ENCODE peak calls at places on chromosomes 5 and 9, in seven cellular contexts. One of them, this sample, is unnamed.

GRCh38 chr9:70229579-70229978 is 29.2 kb upstream of the SMC5 start:
- DNase-seq in fibroblast of lung: peak; percentile 66
- DNase-seq in CD4-positive, alpha-beta memory T cell: no peak
- DNase-seq in colonic mucosa: no peak
- DNase-seq in stomach: no peak
- DNase-seq in right cardiac atrium: no peak
- DNase-seq in iPS DF 6.9: no peak
- DNase-seq in this sample: no peak

GRCh38 chr5:38417658-38418017 is 138.8 kb downstream of the LIFR start:
- DNase-seq in fibroblast of lung: no peak
- DNase-seq in CD4-positive, alpha-beta memory T cell: no peak
- DNase-seq in colonic mucosa: no peak
- DNase-seq in stomach: no peak
- DNase-seq in right cardiac atrium: peak; percentile 22
- DNase-seq in iPS DF 6.9: no peak
- DNase-seq in this sample: peak; percentile 52

GRCh38 chr9:82333671-82334070 is 345.1 kb downstream of the SPATA31D1 start:
- DNase-seq in fibroblast of lung: no peak
- DNase-seq in CD4-positive, alpha-beta memory T cell: no peak
- DNase-seq in colonic mucosa: no peak
- DNase-seq in stomach: no peak
- DNase-seq in right cardiac atrium: no peak
- DNase-seq in iPS DF 6.9: no peak
- DNase-seq in this sample: no peak

GRCh38 chr9:4566806-4567205 is 76.5 kb downstream of the SLC1A1 start:
- DNase-seq in fibroblast of lung: no peak
- DNase-seq in CD4-positive, alpha-beta memory T cell: no peak
- DNase-seq in colonic mucosa: no peak
- DNase-seq in stomach: no peak
- DNase-seq in right cardiac atrium: no peak
- DNase-seq in iPS DF 6.9: no peak
- DNase-seq in this sample: no peak

GRCh38 chr5:21152611-21153010 is 1164.6 kb upstream of the CDH18 start:
- DNase-seq in fibroblast of lung: peak; percentile 92
- DNase-seq in CD4-positive, alpha-beta memory T cell: no peak
- DNase-seq in colonic mucosa: no peak
- DNase-seq in stomach: no peak
- DNase-seq in right cardiac atrium: no peak
- DNase-seq in iPS DF 6.9: no peak
- DNase-seq in this sample: no peak

GRCh38 chr9:98383758-98384157 is 128.3 kb upstream of the TBC1D2 start:
- DNase-seq in fibroblast of lung: peak; percentile 27
- DNase-seq in CD4-positive, alpha-beta memory T cell: no peak
- DNase-seq in colonic mucosa: no peak
- DNase-seq in stomach: no peak
- DNase-seq in right cardiac atrium: no peak
- DNase-seq in iPS DF 6.9: no peak
- DNase-seq in this sample: no peak

GRCh38 chr9:119588874-119589560 is 219.8 kb upstream of the BRINP1 start:
- DNase-seq in fibroblast of lung: no peak
- DNase-seq in CD4-positive, alpha-beta memory T cell: no peak
- DNase-seq in colonic mucosa: no peak
- DNase-seq in stomach: no peak
- DNase-seq in right cardiac atrium: no peak
- DNase-seq in iPS DF 6.9: no peak
- DNase-seq in this sample: no peak

GRCh38 chr9:113690055-113690740 is 185.9 kb upstream of the ZNF618 start:
- DNase-seq in fibroblast of lung: no peak
- DNase-seq in CD4-positive, alpha-beta memory T cell: no peak
- DNase-seq in colonic mucosa: no peak
- DNase-seq in stomach: no peak
- DNase-seq in right cardiac atrium: no peak
- DNase-seq in iPS DF 6.9: no peak
- DNase-seq in this sample: no peak

GRCh38 chr5:84403773-84404172 is 19.1 kb upstream of the EDIL3 start:
- DNase-seq in fibroblast of lung: peak; percentile 62
- DNase-seq in CD4-positive, alpha-beta memory T cell: no peak
- DNase-seq in colonic mucosa: no peak
- DNase-seq in stomach: no peak
- DNase-seq in right cardiac atrium: no peak
- DNase-seq in iPS DF 6.9: no peak
- DNase-seq in this sample: no peak

GRCh38 chr5:127911619-127912018 is 171.9 kb upstream of the SLC12A2 start:
- DNase-seq in fibroblast of lung: no peak
- DNase-seq in CD4-positive, alpha-beta memory T cell: no peak
- DNase-seq in colonic mucosa: no peak
- DNase-seq in stomach: no peak
- DNase-seq in right cardiac atrium: no peak
- DNase-seq in iPS DF 6.9: no peak
- DNase-seq in this sample: no peak

GRCh38 chr5:157143127-157143959 is 678 bp upstream of the MED7 start:
- DNase-seq in fibroblast of lung: no peak
- DNase-seq in CD4-positive, alpha-beta memory T cell: peak; percentile 76
- DNase-seq in colonic mucosa: peak; percentile 59
- DNase-seq in stomach: peak; percentile 38
- DNase-seq in right cardiac atrium: peak; percentile 60
- DNase-seq in iPS DF 6.9: no peak
- DNase-seq in this sample: peak; percentile 80

GRCh38 chr5:138905541-138905940 is 30.4 kb upstream of the LRRTM2 start:
- DNase-seq in fibroblast of lung: no peak
- DNase-seq in CD4-positive, alpha-beta memory T cell: no peak
- DNase-seq in colonic mucosa: no peak
- DNase-seq in stomach: no peak
- DNase-seq in right cardiac atrium: no peak
- DNase-seq in iPS DF 6.9: no peak
- DNase-seq in this sample: no peak

GRCh38 chr5:157857821-157858526 is 971 bp downstream of the CLINT1 start:
- DNase-seq in fibroblast of lung: peak; percentile 17
- DNase-seq in CD4-positive, alpha-beta memory T cell: peak; percentile 40
- DNase-seq in colonic mucosa: no peak
- DNase-seq in stomach: no peak
- DNase-seq in right cardiac atrium: no peak
- DNase-seq in iPS DF 6.9: no peak
- DNase-seq in this sample: no peak

GRCh38 chr5:120735076-120735475 is 271.0 kb downstream of the PRR16 start:
- DNase-seq in fibroblast of lung: no peak
- DNase-seq in CD4-positive, alpha-beta memory T cell: no peak
- DNase-seq in colonic mucosa: no peak
- DNase-seq in stomach: no peak
- DNase-seq in right cardiac atrium: no peak
- DNase-seq in iPS DF 6.9: no peak
- DNase-seq in this sample: no peak

GRCh38 chr5:140258016-140258415 is 44.9 kb downstream of the PFDN1 start:
- DNase-seq in fibroblast of lung: peak; percentile 22
- DNase-seq in CD4-positive, alpha-beta memory T cell: no peak
- DNase-seq in colonic mucosa: no peak
- DNase-seq in stomach: no peak
- DNase-seq in right cardiac atrium: no peak
- DNase-seq in iPS DF 6.9: no peak
- DNase-seq in this sample: no peak

GRCh38 chr9:123168526-123168925 is 99.9 kb downstream of the STRBP start:
- DNase-seq in fibroblast of lung: no peak
- DNase-seq in CD4-positive, alpha-beta memory T cell: no peak
- DNase-seq in colonic mucosa: no peak
- DNase-seq in stomach: no peak
- DNase-seq in right cardiac atrium: no peak
- DNase-seq in iPS DF 6.9: no peak
- DNase-seq in this sample: no peak

GRCh38 chr5:66848749-66849641 is 252.8 kb downstream of the MAST4 start:
- DNase-seq in fibroblast of lung: peak; percentile 76
- DNase-seq in CD4-positive, alpha-beta memory T cell: no peak
- DNase-seq in colonic mucosa: no peak
- DNase-seq in stomach: no peak
- DNase-seq in right cardiac atrium: no peak
- DNase-seq in iPS DF 6.9: no peak
- DNase-seq in this sample: no peak

DNA sequence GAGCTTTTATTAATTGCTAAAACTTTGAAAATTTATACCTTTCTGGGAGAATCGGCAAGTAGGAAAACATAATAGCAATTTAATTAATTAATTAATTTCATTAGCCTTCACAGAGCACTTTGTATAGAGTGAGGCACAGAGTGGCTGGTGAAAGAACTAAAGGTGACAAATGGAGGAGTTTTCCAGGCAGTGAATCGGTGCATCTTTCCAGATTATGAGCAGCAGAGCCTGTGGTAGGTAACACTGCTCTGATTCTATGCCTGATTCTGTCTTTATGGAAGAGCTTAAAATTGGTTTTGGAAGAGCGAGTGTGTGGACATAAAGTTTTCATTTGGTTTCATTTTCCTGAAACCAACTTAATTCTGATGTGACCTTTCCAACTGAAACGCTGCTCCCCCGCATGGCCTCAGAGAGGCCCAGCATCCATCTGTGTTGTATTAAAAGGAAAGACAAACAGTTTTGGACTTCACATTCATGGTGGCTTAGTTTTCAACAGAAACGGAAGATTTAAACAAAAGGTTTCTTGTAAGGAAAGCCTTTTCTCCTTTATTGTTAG is 188.9 kb upstream of the RPS23 start:
- DNase-seq in fibroblast of lung: peak; percentile 49
- DNase-seq in CD4-positive, alpha-beta memory T cell: no peak
- DNase-seq in colonic mucosa: no peak
- DNase-seq in stomach: no peak
- DNase-seq in right cardiac atrium: peak; percentile 41
- DNase-seq in iPS DF 6.9: no peak
- DNase-seq in this sample: peak; percentile 54
- H3K4me3 ChIP-seq in fibroblast of lung: no peak overlapping the region
- H3K4me3 ChIP-seq in CD4-positive, alpha-beta memory T cell: no peak overlapping the region
- H3K4me3 ChIP-seq in colonic mucosa: no peak overlapping the region
- H3K4me3 ChIP-seq in stomach: no peak overlapping the region
- H3K4me3 ChIP-seq in right cardiac atrium: no peak overlapping the region
- H3K4me3 ChIP-seq in iPS DF 6.9: no peak overlapping the region
- H3K4me3 ChIP-seq in this sample: peak overlapping the region; percentile 48

GRCh38 chr5:72848474-72849428 is 32.3 kb downstream of the TNPO1 start:
- DNase-seq in fibroblast of lung: no peak
- DNase-seq in CD4-positive, alpha-beta memory T cell: peak; percentile 46
- DNase-seq in colonic mucosa: peak; percentile 66
- DNase-seq in stomach: peak; percentile 48
- DNase-seq in right cardiac atrium: peak; percentile 68
- DNase-seq in iPS DF 6.9: no peak
- DNase-seq in this sample: peak; percentile 74

GRCh38 chr5:72847439-72847838 is 31.0 kb downstream of the TNPO1 start:
- DNase-seq in fibroblast of lung: peak; percentile 42
- DNase-seq in CD4-positive, alpha-beta memory T cell: no peak
- DNase-seq in colonic mucosa: no peak
- DNase-seq in stomach: no peak
- DNase-seq in right cardiac atrium: no peak
- DNase-seq in iPS DF 6.9: no peak
- DNase-seq in this sample: no peak

GRCh38 chr5:72845889-72846288 is 29.4 kb downstream of the TNPO1 start:
- DNase-seq in fibroblast of lung: no peak
- DNase-seq in CD4-positive, alpha-beta memory T cell: no peak
- DNase-seq in colonic mucosa: no peak
- DNase-seq in stomach: no peak
- DNase-seq in right cardiac atrium: no peak
- DNase-seq in iPS DF 6.9: no peak
- DNase-seq in this sample: no peak

GRCh38 chr5:72847989-72848473 is 31.6 kb downstream of the TNPO1 start:
- DNase-seq in fibroblast of lung: peak; percentile 93
- DNase-seq in CD4-positive, alpha-beta memory T cell: peak; percentile 87
- DNase-seq in colonic mucosa: peak; percentile 95
- DNase-seq in stomach: peak; percentile 90
- DNase-seq in right cardiac atrium: peak; percentile 92
- DNase-seq in iPS DF 6.9: peak; percentile 64
- DNase-seq in this sample: peak; percentile 94

DNA sequence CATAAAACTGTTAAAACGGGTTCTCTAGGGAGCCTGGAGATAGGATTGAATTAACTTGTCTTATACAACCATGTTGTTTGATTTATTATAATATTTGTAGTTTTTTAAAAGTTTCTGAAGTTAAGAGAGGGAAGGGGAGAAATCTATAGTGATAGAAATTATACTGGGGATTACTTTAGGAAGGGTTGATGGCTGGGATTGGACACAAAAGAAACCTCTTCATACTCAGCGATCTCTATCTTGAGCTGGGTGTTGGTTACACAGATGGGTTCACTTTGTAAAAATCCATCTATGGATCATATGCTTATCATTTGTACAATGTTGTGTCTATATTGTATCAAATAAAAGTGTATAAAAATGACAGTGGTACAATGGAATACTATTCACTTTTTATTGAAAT is 30.0 kb downstream of the TNPO1 start:
- DNase-seq in fibroblast of lung: no peak
- DNase-seq in CD4-positive, alpha-beta memory T cell: no peak
- DNase-seq in colonic mucosa: no peak
- DNase-seq in stomach: no peak
- DNase-seq in right cardiac atrium: no peak
- DNase-seq in iPS DF 6.9: no peak
- DNase-seq in this sample: no peak
- H3K4me1 ChIP-seq in fibroblast of lung: peaks cover 9% of the 10 kb centered on the region
- H3K4me1 ChIP-seq in CD4-positive, alpha-beta memory T cell: peaks cover 32% of the 10 kb centered on the region
- H3K4me1 ChIP-seq in colonic mucosa: peaks cover 11% of the 10 kb centered on the region
- H3K4me1 ChIP-seq in stomach: peaks cover 86% of the 10 kb centered on the region
- H3K4me1 ChIP-seq in right cardiac atrium: peaks cover 3% of the 10 kb centered on the region
- H3K4me1 ChIP-seq in iPS DF 6.9: no peaks in the 10 kb centered on the region
- H3K4me1 ChIP-seq in this sample: peaks cover 6% of the 10 kb centered on the region

GRCh38 chr9:73014011-73014410 is 61.2 kb upstream of the ALDH1A1 start:
- DNase-seq in fibroblast of lung: no peak
- DNase-seq in CD4-positive, alpha-beta memory T cell: no peak
- DNase-seq in colonic mucosa: no peak
- DNase-seq in stomach: no peak
- DNase-seq in right cardiac atrium: no peak
- DNase-seq in iPS DF 6.9: no peak
- DNase-seq in this sample: no peak
- H3K4me3 ChIP-seq in fibroblast of lung: no peak overlapping the region
- H3K4me3 ChIP-seq in CD4-positive, alpha-beta memory T cell: no peak overlapping the region
- H3K4me3 ChIP-seq in colonic mucosa: no peak overlapping the region
- H3K4me3 ChIP-seq in stomach: no peak overlapping the region
- H3K4me3 ChIP-seq in right cardiac atrium: peak overlapping the region; percentile 15
- H3K4me3 ChIP-seq in iPS DF 6.9: no peak overlapping the region
- H3K4me3 ChIP-seq in this sample: no peak overlapping the region

DNA sequence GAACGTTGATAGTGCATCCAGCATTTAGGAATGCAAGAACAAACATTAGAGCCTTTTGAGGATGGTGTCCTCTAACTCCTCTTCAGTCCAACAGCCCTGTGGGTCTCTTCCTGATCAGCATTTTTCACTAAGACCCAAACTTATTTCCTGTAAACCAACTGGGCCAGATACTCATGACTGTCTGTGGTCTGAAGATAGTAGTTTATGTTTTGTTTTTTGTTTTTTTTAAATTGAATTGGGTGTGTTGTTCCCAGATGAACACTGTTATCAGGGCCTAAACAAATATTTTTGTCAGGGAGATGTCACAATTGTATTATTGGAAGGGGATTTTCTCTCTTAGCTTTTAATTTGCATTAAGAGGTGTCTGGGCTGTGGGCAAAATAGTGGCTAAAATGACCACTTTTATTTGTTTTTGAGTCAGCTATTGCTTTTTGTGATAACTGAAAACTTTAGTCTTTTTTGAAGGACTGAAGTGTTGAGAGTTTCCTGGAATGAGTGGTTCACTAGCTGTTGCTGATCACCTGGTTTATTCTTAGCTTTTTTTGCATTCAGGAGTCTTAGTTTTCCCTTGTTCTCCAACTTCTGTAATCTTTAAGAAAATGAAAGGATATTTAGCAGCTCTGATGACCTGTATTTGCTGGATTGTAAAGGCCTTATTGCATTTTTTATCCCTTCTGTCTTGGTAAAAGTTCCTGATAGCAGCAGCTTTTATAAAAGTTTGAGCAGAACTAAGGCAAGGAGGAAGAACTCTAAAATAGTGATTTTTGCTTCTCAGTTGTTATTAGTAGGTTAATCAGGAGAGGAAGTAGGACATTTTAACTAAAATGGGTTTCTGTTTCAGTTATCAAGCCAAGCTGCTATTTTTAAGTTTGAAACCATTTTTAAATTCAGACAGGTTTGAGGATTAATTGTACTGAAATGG is 5.5 kb downstream of the MAN2A1 start:
- DNase-seq in fibroblast of lung: no peak
- DNase-seq in CD4-positive, alpha-beta memory T cell: no peak
- DNase-seq in colonic mucosa: no peak
- DNase-seq in stomach: no peak
- DNase-seq in right cardiac atrium: no peak
- DNase-seq in iPS DF 6.9: no peak
- DNase-seq in this sample: no peak
- H3K4me1 ChIP-seq in fibroblast of lung: peaks cover 8% of the 10 kb centered on the region
- H3K4me1 ChIP-seq in CD4-positive, alpha-beta memory T cell: peaks cover 83% of the 10 kb centered on the region
- H3K4me1 ChIP-seq in colonic mucosa: peaks cover 6% of the 10 kb centered on the region
- H3K4me1 ChIP-seq in stomach: peaks cover 68% of the 10 kb centered on the region
- H3K4me1 ChIP-seq in right cardiac atrium: peaks cover 2% of the 10 kb centered on the region
- H3K4me1 ChIP-seq in iPS DF 6.9: peaks cover 6% of the 10 kb centered on the region
- H3K4me1 ChIP-seq in this sample: peaks cover 9% of the 10 kb centered on the region

This sample was measured in aorta.